ENCODE peak calls at places on chromosomes 12 and 14, in seven cellular contexts. One of them, this sample, is unnamed.

GRCh38 chr14:70856851-70857498 is 47.7 kb upstream of the MAP3K9 start:
- DNase-seq in lower lobe of right lung: no peak
- DNase-seq in bronchial epithelial cell: peak
- DNase-seq in NB4: peak
- DNase-seq in left lung: no peak
- DNase-seq in astrocyte: peak
- DNase-seq in pancreas: no peak
- DNase-seq in this sample: peak

GRCh38 chr14:35123388-35123703 is 994 bp downstream of the PRORP start:
- DNase-seq in astrocyte: no peak
- DNase-seq in pancreas: no peak
- DNase-seq in bronchial epithelial cell: peak
- DNase-seq in left lung: no peak
- DNase-seq in lower lobe of right lung: no peak
- DNase-seq in NB4: peak
- DNase-seq in this sample: no peak

GRCh38 chr12:29725587-29726320 is 58.0 kb downstream of the TMTC1 start:
- DNase-seq in left lung: no peak
- DNase-seq in pancreas: no peak
- DNase-seq in astrocyte: peak
- DNase-seq in NB4: no peak
- DNase-seq in bronchial epithelial cell: no peak
- DNase-seq in lower lobe of right lung: no peak
- DNase-seq in this sample: peak

GRCh38 chr14:103138483-103139370 is 15.5 kb downstream of the TNFAIP2 start:
- DNase-seq in lower lobe of right lung: peak
- DNase-seq in pancreas: no peak
- DNase-seq in left lung: peak
- DNase-seq in NB4: no peak
- DNase-seq in astrocyte: no peak
- DNase-seq in bronchial epithelial cell: no peak
- DNase-seq in this sample: no peak

GRCh38 chr12:75446857-75447256 is 33.7 kb upstream of the GLIPR1 start:
- DNase-seq in astrocyte: peak
- DNase-seq in pancreas: no peak
- DNase-seq in left lung: no peak
- DNase-seq in lower lobe of right lung: no peak
- DNase-seq in bronchial epithelial cell: peak
- DNase-seq in NB4: no peak
- DNase-seq in this sample: peak

GRCh38 chr12:108047130-108047550 is 81.9 kb upstream of the WSCD2 start:
- DNase-seq in left lung: no peak
- DNase-seq in bronchial epithelial cell: no peak
- DNase-seq in pancreas: no peak
- DNase-seq in astrocyte: no peak
- DNase-seq in NB4: peak
- DNase-seq in lower lobe of right lung: no peak
- DNase-seq in this sample: peak

GRCh38 chr12:65765436-65765813 is 58.9 kb upstream of the HMGA2 start:
- DNase-seq in pancreas: no peak
- DNase-seq in bronchial epithelial cell: peak
- DNase-seq in left lung: no peak
- DNase-seq in NB4: no peak
- DNase-seq in astrocyte: peak
- DNase-seq in lower lobe of right lung: no peak
- DNase-seq in this sample: peak

GRCh38 chr12:42737364-42737763 is 147.8 kb upstream of the PRICKLE1 start:
- DNase-seq in astrocyte: no peak
- DNase-seq in NB4: no peak
- DNase-seq in lower lobe of right lung: no peak
- DNase-seq in left lung: no peak
- DNase-seq in pancreas: no peak
- DNase-seq in bronchial epithelial cell: no peak
- DNase-seq in this sample: no peak

GRCh38 chr14:105213396-105213795 is 32.3 kb upstream of the NUDT14 start:
- DNase-seq in left lung: no peak
- DNase-seq in astrocyte: no peak
- DNase-seq in lower lobe of right lung: no peak
- DNase-seq in pancreas: no peak
- DNase-seq in NB4: no peak
- DNase-seq in bronchial epithelial cell: no peak
- DNase-seq in this sample: no peak

GRCh38 chr12:29216266-29216665 is 67.2 kb downstream of the FAR2 start:
- DNase-seq in bronchial epithelial cell: no peak
- DNase-seq in astrocyte: no peak
- DNase-seq in NB4: peak
- DNase-seq in pancreas: no peak
- DNase-seq in lower lobe of right lung: no peak
- DNase-seq in left lung: no peak
- DNase-seq in this sample: no peak

GRCh38 chr12:2003676-2004112 is 563 bp downstream of the DCP1B start:
- DNase-seq in left lung: no peak
- DNase-seq in lower lobe of right lung: no peak
- DNase-seq in astrocyte: no peak
- DNase-seq in bronchial epithelial cell: peak
- DNase-seq in NB4: no peak
- DNase-seq in pancreas: peak
- DNase-seq in this sample: peak

GRCh38 chr12:23049180-23049579 is 424.2 kb downstream of the ETNK1 start:
- DNase-seq in NB4: peak
- DNase-seq in lower lobe of right lung: no peak
- DNase-seq in left lung: no peak
- DNase-seq in bronchial epithelial cell: peak
- DNase-seq in astrocyte: peak
- DNase-seq in pancreas: no peak
- DNase-seq in this sample: peak

GRCh38 chr12:3712209-3712992 is 40.5 kb downstream of the CRACR2A start:
- DNase-seq in lower lobe of right lung: no peak
- DNase-seq in left lung: no peak
- DNase-seq in pancreas: no peak
- DNase-seq in bronchial epithelial cell: no peak
- DNase-seq in NB4: no peak
- DNase-seq in astrocyte: no peak
- DNase-seq in this sample: peak

GRCh38 chr12:77218278-77218677 is 152.9 kb upstream of the E2F7 start:
- DNase-seq in pancreas: no peak
- DNase-seq in bronchial epithelial cell: no peak
- DNase-seq in left lung: no peak
- DNase-seq in astrocyte: no peak
- DNase-seq in NB4: no peak
- DNase-seq in lower lobe of right lung: no peak
- DNase-seq in this sample: no peak

GRCh38 chr14:59221558-59221957 is 33.1 kb downstream of the DAAM1 start:
- DNase-seq in lower lobe of right lung: no peak
- DNase-seq in astrocyte: peak
- DNase-seq in left lung: no peak
- DNase-seq in bronchial epithelial cell: no peak
- DNase-seq in NB4: no peak
- DNase-seq in pancreas: no peak
- DNase-seq in this sample: no peak

GRCh38 chr12:54227376-54227775 is 38.6 kb upstream of the SMUG1 start:
- DNase-seq in lower lobe of right lung: no peak
- DNase-seq in left lung: no peak
- DNase-seq in NB4: peak
- DNase-seq in bronchial epithelial cell: no peak
- DNase-seq in pancreas: no peak
- DNase-seq in astrocyte: no peak
- DNase-seq in this sample: no peak

GRCh38 chr14:38605193-38606114 is 349.6 kb upstream of the CLEC14A start:
- DNase-seq in lower lobe of right lung: no peak
- DNase-seq in NB4: peak
- DNase-seq in left lung: no peak
- DNase-seq in pancreas: no peak
- DNase-seq in astrocyte: no peak
- DNase-seq in bronchial epithelial cell: no peak
- DNase-seq in this sample: peak

GRCh38 chr12:110073049-110073831 is 24.9 kb upstream of the C12orf76 start:
- DNase-seq in left lung: no peak
- DNase-seq in lower lobe of right lung: peak
- DNase-seq in astrocyte: no peak
- DNase-seq in bronchial epithelial cell: no peak
- DNase-seq in NB4: no peak
- DNase-seq in pancreas: no peak
- DNase-seq in this sample: no peak

GRCh38 chr12:6827437-6827894 is 741 bp upstream of the P3H3 start:
- DNase-seq in pancreas: peak
- DNase-seq in bronchial epithelial cell: peak
- DNase-seq in left lung: peak
- DNase-seq in NB4: peak
- DNase-seq in astrocyte: peak
- DNase-seq in lower lobe of right lung: peak
- DNase-seq in this sample: peak

GRCh38 chr14:100015251-100015655 is 50.0 kb upstream of the EVL start:
- DNase-seq in pancreas: no peak
- DNase-seq in lower lobe of right lung: no peak
- DNase-seq in left lung: no peak
- DNase-seq in NB4: peak
- DNase-seq in bronchial epithelial cell: no peak
- DNase-seq in astrocyte: no peak
- DNase-seq in this sample: peak

GRCh38 chr12:74105434-74105833 is 432.2 kb upstream of the ATXN7L3B start:
- DNase-seq in NB4: no peak
- DNase-seq in astrocyte: peak
- DNase-seq in lower lobe of right lung: no peak
- DNase-seq in left lung: no peak
- DNase-seq in pancreas: no peak
- DNase-seq in bronchial epithelial cell: peak
- DNase-seq in this sample: peak

GRCh38 chr12:79402626-79403025 is 288.1 kb downstream of the PAWR start:
- DNase-seq in lower lobe of right lung: no peak
- DNase-seq in astrocyte: peak
- DNase-seq in bronchial epithelial cell: no peak
- DNase-seq in pancreas: no peak
- DNase-seq in left lung: no peak
- DNase-seq in NB4: no peak
- DNase-seq in this sample: peak

GRCh38 chr14:105844810-105845724 is 318.7 kb downstream of the TMEM121 start:
- DNase-seq in NB4: no peak
- DNase-seq in astrocyte: no peak
- DNase-seq in bronchial epithelial cell: no peak
- DNase-seq in left lung: peak
- DNase-seq in pancreas: no peak
- DNase-seq in lower lobe of right lung: no peak
- DNase-seq in this sample: no peak

GRCh38 chr14:73714656-73715081 is 485 bp upstream of the PNMA1 start:
- DNase-seq in pancreas: no peak
- DNase-seq in NB4: no peak
- DNase-seq in bronchial epithelial cell: peak
- DNase-seq in astrocyte: no peak
- DNase-seq in lower lobe of right lung: no peak
- DNase-seq in left lung: no peak
- DNase-seq in this sample: no peak

GRCh38 chr14:88452231-88452630 is 66.8 kb downstream of the SPATA7 start:
- DNase-seq in lower lobe of right lung: no peak
- DNase-seq in astrocyte: no peak
- DNase-seq in pancreas: no peak
- DNase-seq in left lung: no peak
- DNase-seq in NB4: no peak
- DNase-seq in bronchial epithelial cell: no peak
- DNase-seq in this sample: no peak

GRCh38 chr14:100268591-100269207 is 29.8 kb downstream of the YY1 start:
- DNase-seq in astrocyte: no peak
- DNase-seq in NB4: no peak
- DNase-seq in bronchial epithelial cell: no peak
- DNase-seq in pancreas: no peak
- DNase-seq in left lung: no peak
- DNase-seq in lower lobe of right lung: no peak
- DNase-seq in this sample: peak

GRCh38 chr12:19186722-19187661 is 57.5 kb downstream of the PLEKHA5 start:
- DNase-seq in lower lobe of right lung: no peak
- DNase-seq in pancreas: no peak
- DNase-seq in bronchial epithelial cell: peak
- DNase-seq in NB4: peak
- DNase-seq in astrocyte: peak
- DNase-seq in left lung: no peak
- DNase-seq in this sample: peak
- TF ChIP-seq CTCF in lower lobe of right lung: peak
- TF ChIP-seq CTCF in pancreas: peak
- TF ChIP-seq CTCF in bronchial epithelial cell: peak
- TF ChIP-seq CTCF in NB4: peak
- TF ChIP-seq CTCF in astrocyte: peak
- TF ChIP-seq CTCF in left lung: peak
- TF ChIP-seq CTCF in this sample: peak

GRCh38 chr12:93733928-93734327 is 56.8 kb downstream of the CRADD start:
- DNase-seq in NB4: no peak
- DNase-seq in lower lobe of right lung: no peak
- DNase-seq in pancreas: no peak
- DNase-seq in bronchial epithelial cell: no peak
- DNase-seq in astrocyte: no peak
- DNase-seq in left lung: no peak
- DNase-seq in this sample: no peak
- H3K4me3 ChIP-seq in NB4: no peak
- H3K4me3 ChIP-seq in lower lobe of right lung: no peak
- H3K4me3 ChIP-seq in pancreas: no peak
- H3K4me3 ChIP-seq in bronchial epithelial cell: no peak
- H3K4me3 ChIP-seq in astrocyte: no peak
- H3K4me3 ChIP-seq in left lung: no peak
- H3K4me3 ChIP-seq in this sample: no peak

DNA sequence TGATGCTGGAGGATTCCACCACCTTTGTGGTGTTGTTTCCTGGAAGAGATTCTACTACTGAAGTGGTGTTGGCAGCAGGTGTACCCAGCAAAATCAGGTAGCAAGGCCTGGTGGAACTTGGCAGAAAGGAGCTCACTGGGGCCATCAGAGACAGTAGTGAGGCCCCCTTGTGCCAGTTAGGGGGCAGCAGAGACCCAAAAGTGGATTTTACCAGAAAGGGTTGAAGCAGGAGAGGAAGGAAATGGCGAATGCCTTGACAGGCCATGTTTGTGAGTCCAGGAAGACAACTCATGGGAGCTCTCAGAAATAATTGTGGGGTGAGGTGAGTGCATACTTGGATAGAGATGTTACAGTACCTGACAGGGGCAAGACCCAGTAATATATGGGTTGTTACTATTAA is 137.7 kb upstream of the FGD4 start:
- DNase-seq in NB4: peak
- DNase-seq in bronchial epithelial cell: no peak
- DNase-seq in left lung: no peak
- DNase-seq in astrocyte: no peak
- DNase-seq in lower lobe of right lung: no peak
- DNase-seq in pancreas: no peak
- DNase-seq in this sample: no peak
- TF ChIP-seq CTCF in NB4: peak
- TF ChIP-seq CTCF in bronchial epithelial cell: no peak
- TF ChIP-seq CTCF in left lung: no peak
- TF ChIP-seq CTCF in astrocyte: no peak
- TF ChIP-seq CTCF in lower lobe of right lung: no peak
- TF ChIP-seq CTCF in pancreas: no peak
- TF ChIP-seq CTCF in this sample: peak

GRCh38 chr12:55730447-55730820 is 1.6 kb upstream of the CD63 start:
- DNase-seq in NB4: no peak
- DNase-seq in astrocyte: no peak
- DNase-seq in bronchial epithelial cell: no peak
- DNase-seq in pancreas: no peak
- DNase-seq in left lung: no peak
- DNase-seq in lower lobe of right lung: no peak
- DNase-seq in this sample: no peak
- H3K4me3 ChIP-seq in NB4: peak
- H3K4me3 ChIP-seq in astrocyte: peak
- H3K4me3 ChIP-seq in bronchial epithelial cell: peak
- H3K4me3 ChIP-seq in pancreas: peak
- H3K4me3 ChIP-seq in left lung: peak
- H3K4me3 ChIP-seq in lower lobe of right lung: peak
- H3K4me3 ChIP-seq in this sample: peak

GRCh38 chr14:45716506-45716905 is 463.5 kb upstream of the MIS18BP1 start:
- DNase-seq in pancreas: no peak
- DNase-seq in bronchial epithelial cell: no peak
- DNase-seq in NB4: peak
- DNase-seq in lower lobe of right lung: no peak
- DNase-seq in astrocyte: no peak
- DNase-seq in left lung: no peak
- DNase-seq in this sample: peak
- TF ChIP-seq CTCF in pancreas: no peak
- TF ChIP-seq CTCF in bronchial epithelial cell: peak
- TF ChIP-seq CTCF in NB4: peak
- TF ChIP-seq CTCF in lower lobe of right lung: no peak
- TF ChIP-seq CTCF in astrocyte: no peak
- TF ChIP-seq CTCF in left lung: no peak
- TF ChIP-seq CTCF in this sample: peak

This sample was measured in choroid plexus epithelial cell.